ENCODE peak calls at places on chromosomes 12 and 14, in five cellular contexts. One of them, this sample, is unnamed.

GRCh38 chr14:96261053-96261452 is 5.0 kb downstream of the BDKRB1 start:
- DNase-seq in IMR-90: peak
- DNase-seq in stomach: no peak
- DNase-seq in gastrocnemius medialis: no peak
- DNase-seq in ovary: no peak
- DNase-seq in this sample: no peak

GRCh38 chr12:9634177-9634803 is 26.6 kb upstream of the KLRB1 start:
- DNase-seq in IMR-90: peak
- DNase-seq in stomach: peak
- DNase-seq in ovary: no peak
- DNase-seq in gastrocnemius medialis: no peak
- DNase-seq in this sample: no peak

GRCh38 chr12:62977419-62977818 is 42.5 kb upstream of the PPM1H start:
- DNase-seq in stomach: peak
- DNase-seq in IMR-90: no peak
- DNase-seq in ovary: no peak
- DNase-seq in gastrocnemius medialis: no peak
- DNase-seq in this sample: no peak

GRCh38 chr12:25583545-25583944 is 30.5 kb upstream of the LMNTD1 start:
- DNase-seq in stomach: no peak
- DNase-seq in gastrocnemius medialis: no peak
- DNase-seq in ovary: peak
- DNase-seq in IMR-90: peak
- DNase-seq in this sample: no peak

GRCh38 chr12:68557011-68557715 is 53.5 kb upstream of the RAP1B start:
- DNase-seq in stomach: no peak
- DNase-seq in ovary: no peak
- DNase-seq in gastrocnemius medialis: no peak
- DNase-seq in IMR-90: peak
- DNase-seq in this sample: no peak

GRCh38 chr12:69331846-69332684 is 16.1 kb upstream of the LYZ start:
- DNase-seq in stomach: no peak
- DNase-seq in IMR-90: no peak
- DNase-seq in gastrocnemius medialis: no peak
- DNase-seq in ovary: no peak
- DNase-seq in this sample: no peak

GRCh38 chr14:95272057-95272456 is 47.7 kb downstream of the CLMN start:
- DNase-seq in ovary: no peak
- DNase-seq in IMR-90: no peak
- DNase-seq in gastrocnemius medialis: no peak
- DNase-seq in stomach: no peak
- DNase-seq in this sample: no peak

GRCh38 chr12:120639771-120640721 is at the start of gene CABP1:
- DNase-seq in gastrocnemius medialis: no peak
- DNase-seq in IMR-90: no peak
- DNase-seq in stomach: peak
- DNase-seq in ovary: no peak
- DNase-seq in this sample: no peak

GRCh38 chr12:94149781-94150482 is 1.6 kb downstream of the PLXNC1 start:
- DNase-seq in stomach: peak
- DNase-seq in gastrocnemius medialis: no peak
- DNase-seq in IMR-90: no peak
- DNase-seq in ovary: peak
- DNase-seq in this sample: peak

GRCh38 chr12:58897969-58898368 is 22.3 kb downstream of the LRIG3 start:
- DNase-seq in gastrocnemius medialis: no peak
- DNase-seq in stomach: no peak
- DNase-seq in IMR-90: no peak
- DNase-seq in ovary: no peak
- DNase-seq in this sample: no peak

GRCh38 chr12:3038166-3038565 is 39.0 kb upstream of the TSPAN9 start:
- DNase-seq in IMR-90: no peak
- DNase-seq in gastrocnemius medialis: no peak
- DNase-seq in ovary: no peak
- DNase-seq in stomach: no peak
- DNase-seq in this sample: peak

GRCh38 chr14:49882826-49883694 is 9.8 kb upstream of the ARF6 start:
- DNase-seq in ovary: no peak
- DNase-seq in gastrocnemius medialis: no peak
- DNase-seq in IMR-90: no peak
- DNase-seq in stomach: no peak
- DNase-seq in this sample: no peak

GRCh38 chr14:53109688-53110041 is 43.5 kb downstream of the DDHD1 start:
- DNase-seq in stomach: no peak
- DNase-seq in IMR-90: no peak
- DNase-seq in gastrocnemius medialis: no peak
- DNase-seq in ovary: no peak
- DNase-seq in this sample: no peak

GRCh38 chr14:20818861-20819260 is 16.2 kb upstream of the RNASE1 start:
- DNase-seq in IMR-90: no peak
- DNase-seq in stomach: no peak
- DNase-seq in ovary: no peak
- DNase-seq in gastrocnemius medialis: no peak
- DNase-seq in this sample: no peak

GRCh38 chr12:22974865-22975264 is 349.9 kb downstream of the ETNK1 start:
- DNase-seq in IMR-90: peak
- DNase-seq in stomach: no peak
- DNase-seq in gastrocnemius medialis: no peak
- DNase-seq in ovary: no peak
- DNase-seq in this sample: no peak

GRCh38 chr14:53409974-53410373 is 256.9 kb upstream of the DDHD1 start:
- DNase-seq in stomach: no peak
- DNase-seq in IMR-90: peak
- DNase-seq in gastrocnemius medialis: no peak
- DNase-seq in ovary: no peak
- DNase-seq in this sample: no peak

GRCh38 chr12:19451196-19451595 is 11.9 kb downstream of the AEBP2 start:
- DNase-seq in IMR-90: peak
- DNase-seq in stomach: no peak
- DNase-seq in ovary: no peak
- DNase-seq in gastrocnemius medialis: no peak
- DNase-seq in this sample: no peak

DNA sequence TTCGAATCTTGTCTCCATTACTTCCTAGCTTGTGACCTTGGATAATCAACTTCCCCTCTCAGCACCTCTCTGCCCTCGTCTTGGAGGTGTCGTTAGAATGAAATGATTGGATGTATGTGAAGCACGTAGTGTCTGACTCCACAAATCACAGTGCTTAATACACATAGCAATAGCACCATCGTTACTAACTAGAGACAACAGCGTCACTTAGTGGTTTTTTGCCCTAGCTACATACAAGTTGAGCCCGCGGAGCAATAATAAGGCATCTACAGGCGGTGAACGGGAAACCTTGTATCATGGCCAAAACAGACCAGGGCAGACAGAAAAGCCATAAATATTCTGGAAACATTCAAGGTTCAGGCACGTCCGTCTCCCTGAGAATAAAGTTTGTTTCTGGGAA is 154.9 kb downstream of the ASCL4 start:
- DNase-seq in gastrocnemius medialis: no peak
- DNase-seq in IMR-90: peak
- DNase-seq in ovary: no peak
- DNase-seq in stomach: no peak
- DNase-seq in this sample: no peak
- TF ChIP-seq CTCF in gastrocnemius medialis: no peak
- TF ChIP-seq CTCF in IMR-90: peak
- TF ChIP-seq CTCF in ovary: no peak
- TF ChIP-seq CTCF in stomach: no peak
- TF ChIP-seq CTCF in this sample: peak

GRCh38 chr14:23095196-23096108 is at the start of gene C14orf119:
- DNase-seq in gastrocnemius medialis: peak
- DNase-seq in ovary: peak
- DNase-seq in stomach: peak
- DNase-seq in IMR-90: peak
- DNase-seq in this sample: peak
- TF ChIP-seq POLR2A in gastrocnemius medialis: peak
- TF ChIP-seq POLR2A in ovary: peak
- TF ChIP-seq POLR2A in stomach: no peak
- TF ChIP-seq POLR2A in IMR-90: peak
- TF ChIP-seq POLR2A in this sample: peak

GRCh38 chr12:32052300-32052691 is 54.4 kb upstream of the BICD1 start:
- DNase-seq in stomach: no peak
- DNase-seq in IMR-90: no peak
- DNase-seq in ovary: no peak
- DNase-seq in gastrocnemius medialis: no peak
- DNase-seq in this sample: no peak

GRCh38 chr12:32049956-32050355 is 56.7 kb upstream of the BICD1 start:
- DNase-seq in ovary: no peak
- DNase-seq in gastrocnemius medialis: no peak
- DNase-seq in stomach: no peak
- DNase-seq in IMR-90: peak
- DNase-seq in this sample: no peak

GRCh38 chr12:32051511-32052299 is 54.9 kb upstream of the BICD1 start:
- DNase-seq in IMR-90: peak
- DNase-seq in ovary: no peak
- DNase-seq in stomach: no peak
- DNase-seq in gastrocnemius medialis: no peak
- DNase-seq in this sample: no peak

GRCh38 chr12:32048791-32049190 is 57.9 kb upstream of the BICD1 start:
- DNase-seq in IMR-90: no peak
- DNase-seq in ovary: no peak
- DNase-seq in gastrocnemius medialis: no peak
- DNase-seq in stomach: no peak
- DNase-seq in this sample: no peak

DNA sequence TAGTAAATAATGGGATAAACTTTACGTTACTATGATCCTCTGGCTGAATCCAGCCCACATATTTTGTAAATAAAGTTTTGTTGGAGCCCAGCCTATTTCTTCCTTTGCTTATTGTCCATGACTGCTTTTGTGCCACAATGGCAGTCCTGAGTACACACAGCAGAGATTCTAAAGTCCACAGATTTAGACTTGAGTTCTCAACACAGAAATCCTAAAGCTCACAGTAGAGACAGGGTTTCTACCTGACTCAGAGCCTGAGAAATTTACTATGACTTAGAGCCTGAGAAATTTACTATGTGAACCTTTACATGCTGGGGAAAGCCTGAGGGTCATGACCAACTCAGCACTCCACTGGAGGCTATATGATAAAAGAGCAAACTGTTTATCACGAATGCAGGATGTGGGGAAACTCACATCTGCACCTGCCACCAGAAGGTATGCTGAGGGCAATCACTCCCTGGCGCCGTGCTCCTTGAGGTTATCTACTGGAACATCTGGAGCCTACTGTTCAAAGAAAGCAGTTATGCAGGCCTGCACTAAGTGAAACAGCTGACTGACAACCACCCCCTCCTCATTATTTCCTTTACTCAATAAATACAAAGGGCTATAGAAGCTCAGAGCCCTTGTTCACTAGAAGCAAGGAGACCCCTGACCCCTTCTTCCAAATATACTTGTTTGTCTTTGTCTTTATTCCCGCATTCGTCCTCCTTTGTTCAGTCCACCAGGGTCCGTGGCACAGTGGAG is 52.6 kb upstream of the BICD1 start:
- DNase-seq in IMR-90: peak
- DNase-seq in gastrocnemius medialis: no peak
- DNase-seq in stomach: no peak
- DNase-seq in ovary: no peak
- DNase-seq in this sample: no peak
- H3K27ac ChIP-seq in IMR-90: no peak
- H3K27ac ChIP-seq in gastrocnemius medialis: no peak
- H3K27ac ChIP-seq in stomach: no peak
- H3K27ac ChIP-seq in ovary: no peak
- H3K27ac ChIP-seq in this sample: no peak

GRCh38 chr12:84411031-84411430 is 501.6 kb downstream of the SLC6A15 start:
- DNase-seq in IMR-90: no peak
- DNase-seq in stomach: no peak
- DNase-seq in ovary: no peak
- DNase-seq in gastrocnemius medialis: no peak
- DNase-seq in this sample: no peak

GRCh38 chr12:84408936-84409335 is 503.7 kb downstream of the SLC6A15 start:
- DNase-seq in gastrocnemius medialis: no peak
- DNase-seq in stomach: no peak
- DNase-seq in ovary: no peak
- DNase-seq in IMR-90: no peak
- DNase-seq in this sample: no peak

DNA sequence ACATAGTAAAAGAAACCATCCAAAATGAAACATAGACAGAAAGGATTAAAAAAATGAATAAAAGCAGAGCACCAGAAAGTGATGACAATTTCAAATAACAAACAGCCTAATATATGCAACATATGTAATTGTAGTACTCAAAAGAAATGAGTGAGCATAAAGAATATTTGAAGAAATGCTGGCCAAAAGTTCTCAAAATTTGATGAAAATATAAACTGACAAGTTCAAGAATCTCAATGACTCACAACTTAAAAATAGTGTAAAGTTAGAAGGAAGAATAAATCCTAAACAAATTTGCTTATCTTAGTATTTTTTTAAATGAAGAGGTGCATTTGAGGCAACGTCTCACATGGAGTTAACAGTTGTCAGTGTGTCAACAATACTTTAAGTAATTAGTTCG is 498.9 kb downstream of the SLC6A15 start:
- DNase-seq in gastrocnemius medialis: no peak
- DNase-seq in IMR-90: no peak
- DNase-seq in stomach: no peak
- DNase-seq in ovary: no peak
- DNase-seq in this sample: no peak
- TF ChIP-seq CTCF in gastrocnemius medialis: no peak
- TF ChIP-seq CTCF in IMR-90: no peak
- TF ChIP-seq CTCF in stomach: no peak
- TF ChIP-seq CTCF in ovary: no peak
- TF ChIP-seq CTCF in this sample: no peak

GRCh38 chr14:33931439-33931838 is 19.4 kb downstream of the EGLN3 start:
- DNase-seq in ovary: no peak
- DNase-seq in gastrocnemius medialis: no peak
- DNase-seq in IMR-90: no peak
- DNase-seq in stomach: no peak
- DNase-seq in this sample: no peak

GRCh38 chr14:33930464-33930863 is 20.4 kb downstream of the EGLN3 start:
- DNase-seq in gastrocnemius medialis: no peak
- DNase-seq in stomach: no peak
- DNase-seq in IMR-90: no peak
- DNase-seq in ovary: no peak
- DNase-seq in this sample: no peak

GRCh38 chr14:33932033-33932432 is 18.8 kb downstream of the EGLN3 start:
- DNase-seq in IMR-90: no peak
- DNase-seq in gastrocnemius medialis: no peak
- DNase-seq in stomach: no peak
- DNase-seq in ovary: no peak
- DNase-seq in this sample: no peak

GRCh38 chr14:33925209-33925608 is 25.7 kb downstream of the EGLN3 start:
- DNase-seq in stomach: no peak
- DNase-seq in ovary: no peak
- DNase-seq in IMR-90: no peak
- DNase-seq in gastrocnemius medialis: no peak
- DNase-seq in this sample: no peak

DNA sequence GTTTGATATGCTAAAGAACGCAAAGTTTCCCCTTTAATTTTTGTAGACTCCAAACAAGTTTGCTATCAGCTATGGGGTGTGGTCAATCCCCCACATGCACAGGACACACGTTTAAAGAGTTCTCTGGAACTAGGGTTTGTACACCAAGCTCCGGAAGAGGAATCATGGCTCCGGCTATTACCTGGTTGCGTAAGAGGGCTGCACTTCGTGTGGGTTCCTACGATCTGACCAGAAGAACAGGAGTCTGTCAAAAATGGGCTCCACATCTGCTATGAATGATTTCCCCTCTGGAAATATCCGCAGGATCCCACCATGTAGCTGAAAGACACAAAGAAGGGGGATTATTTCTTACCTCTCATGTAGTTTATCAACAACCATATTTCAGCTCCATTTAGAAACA is 22.0 kb downstream of the EGLN3 start:
- DNase-seq in ovary: no peak
- DNase-seq in stomach: no peak
- DNase-seq in gastrocnemius medialis: no peak
- DNase-seq in IMR-90: no peak
- DNase-seq in this sample: no peak
- TF ChIP-seq POLR2A in ovary: no peak
- TF ChIP-seq POLR2A in stomach: no peak
- TF ChIP-seq POLR2A in gastrocnemius medialis: no peak
- TF ChIP-seq POLR2A in IMR-90: no peak
- TF ChIP-seq POLR2A in this sample: no peak